ENCODE peak calls at places on chromosomes 1 and 21, in five cellular contexts. R is CD8-positive, alpha-beta T cell; J is adrenal gland; K is NCI-H226; U is A172. Q is an unnamed sample.
A peak's percentile ranks its signal among the peaks of the same experiment; 100 is the strongest.

GRCh38 chr1:195748969-195749368 is 859.3 kb downstream of the KCNT2 start:
- DNase-seq in J (no peak), K (no peak), R (no peak), U (no peak), Q (no peak)

GRCh38 chr1:200693327-200693726 is 23.6 kb upstream of the DDX59 start:
- DNase-seq in R (no peak), U (no peak), J (no peak), K (no peak), Q (no peak)

GRCh38 chr1:158930504-158930903 is 848 bp upstream of the PYHIN1 start:
- DNase-seq in U (no peak), K (no peak), J (no peak), R (no peak), Q (no peak)

GRCh38 chr1:226035915-226036314 is 26.6 kb upstream of the H3-3A start:
- DNase-seq in U (no peak), K (no peak), R (no peak), J (no peak), Q (no peak)

GRCh38 chr1:29478046-29478791 is 241.9 kb downstream of the PTPRU start:
- DNase-seq in R (no peak), U (no peak), J (no peak), K (no peak), Q (no peak)

GRCh38 chr1:28369518-28370219 is at the start of gene PHACTR4:
- DNase-seq in K (peak; percentile 97), J (peak; percentile 95), R (peak; percentile 44), U (peak; percentile 82), Q (peak; percentile 92)

GRCh38 chr1:150575518-150576366 is 3.7 kb downstream of the MCL1 start:
- DNase-seq in K (no peak), U (no peak), R (no peak), J (no peak), Q (no peak)

GRCh38 chr21:33924079-33924765 is 8.6 kb upstream of the ATP5PO start:
- DNase-seq in K (peak; percentile 57), R (peak; percentile 78), U (peak; percentile 85), J (peak; percentile 87), Q (peak; percentile 71)

GRCh38 chr1:15322648-15323350 is 75.8 kb downstream of the FHAD1 start:
- DNase-seq in J (peak; percentile 86), K (no peak), U (peak; percentile 64), R (no peak), Q (peak; percentile 45)

GRCh38 chr1:111690306-111690617 is 48.9 kb downstream of the INKA2 start:
- DNase-seq in J (peak; percentile 79), K (peak; percentile 84), U (peak; percentile 62), R (no peak), Q (peak; percentile 89)

GRCh38 chr1:88079036-88079435 is 605.0 kb upstream of the PKN2 start:
- DNase-seq in J (no peak), R (no peak), K (no peak), U (no peak), Q (no peak)

GRCh38 chr1:85611856-85612255 is 31.3 kb downstream of the CCN1 start:
- DNase-seq in J (no peak), K (peak; percentile 100), U (peak; percentile 94), R (no peak), Q (peak; percentile 99)

GRCh38 chr1:201877877-201878339 is 10.8 kb upstream of the SHISA4 start:
- DNase-seq in R (no peak), K (peak; percentile 24), U (peak; percentile 62), J (peak; percentile 59), Q (peak; percentile 51)

GRCh38 chr1:195637474-195637873 is 970.8 kb downstream of the KCNT2 start:
- DNase-seq in J (no peak), R (no peak), U (no peak), K (no peak), Q (no peak)

GRCh38 chr1:54081306-54082270 is 28.2 kb downstream of the TCEANC2 start:
- DNase-seq in R (peak; percentile 18), U (peak; percentile 52), J (peak; percentile 63), K (peak; percentile 61), Q (peak; percentile 52)

GRCh38 chr1:178220094-178220493 is 126.2 kb downstream of the RASAL2 start:
- DNase-seq in J (no peak), R (no peak), K (peak; percentile 47), U (no peak), Q (peak; percentile 36)

GRCh38 chr1:6440198-6441126 is 15.9 kb downstream of the ESPN start:
- DNase-seq in J (peak; percentile 78), U (no peak), K (peak; percentile 62), R (peak; percentile 41), Q (peak; percentile 49)

GRCh38 chr1:201882665-201883132 is 6.0 kb upstream of the SHISA4 start:
- DNase-seq in U (peak; percentile 93), R (no peak), K (peak; percentile 77), J (no peak), Q (peak; percentile 89)

GRCh38 chr1:150516616-150517015 is 1.1 kb downstream of the FALEC start:
- DNase-seq in U (no peak), R (no peak), K (no peak), J (no peak), Q (no peak)

GRCh38 chr1:58767143-58767542 is 16.7 kb downstream of the JUN start:
- DNase-seq in J (no peak), K (no peak), R (no peak), U (no peak), Q (no peak)

GRCh38 chr1:10195570-10195969 is 14.8 kb upstream of the KIF1B start:
- DNase-seq in K (peak; percentile 67), R (no peak), U (peak; percentile 18), J (no peak), Q (no peak)

GRCh38 chr1:10339815-10340214 is 59.0 kb upstream of the PGD start:
- DNase-seq in U (peak; percentile 73), K (peak; percentile 38), J (peak; percentile 70), R (no peak), Q (peak; percentile 18)

GRCh38 chr1:50158421-50158820 is 49.7 kb downstream of the ELAVL4 start:
- DNase-seq in J (no peak), U (no peak), K (no peak), R (no peak), Q (no peak)

GRCh38 chr1:184419734-184420161 is 32.9 kb downstream of the C1orf21 start:
- DNase-seq in J (no peak), R (no peak), K (no peak), U (no peak), Q (peak; percentile 62)

GRCh38 chr21:43881283-43881682 is 16.3 kb downstream of the AGPAT3 start:
- DNase-seq in U (no peak), J (no peak), K (no peak), R (no peak), Q (no peak)

GRCh38 chr1:44355582-44356305 is 687 bp upstream of the ERI3 start:
- DNase-seq in K (no peak), J (no peak), R (no peak), U (no peak), Q (no peak)

GRCh38 chr1:15712158-15712557 is 23.9 kb upstream of the SLC25A34 start:
- DNase-seq in J (no peak), K (no peak), R (no peak), U (no peak), Q (no peak)

GRCh38 chr1:227729144-227729880 is 5.8 kb downstream of the JMJD4 start:
- DNase-seq in J (no peak), K (no peak), U (no peak), R (no peak), Q (no peak)

GRCh38 chr1:115727706-115728249 is 40.7 kb downstream of the CASQ2 start:
- DNase-seq in R (no peak), J (peak; percentile 59), U (peak; percentile 29), K (peak; percentile 19), Q (peak; percentile 86)

GRCh38 chr1:175413367-175413766 is 220.8 kb upstream of the KIAA0040 start:
- DNase-seq in U (no peak), K (no peak), J (no peak), R (no peak), Q (no peak)

GRCh38 chr1:30447080-30447479 is 276.3 kb downstream of the MATN1 start:
- DNase-seq in K (no peak), J (no peak), U (no peak), R (no peak), Q (no peak)

GRCh38 chr1:89779541-89779940 is 41.3 kb upstream of the LRRC8D start:
- DNase-seq in U (no peak), K (no peak), R (no peak), J (no peak), Q (no peak)

GRCh38 chr1:1178794-1179331 is 5.2 kb downstream of the TTLL10 start:
- DNase-seq in U (no peak), K (no peak), J (peak; percentile 4), R (no peak), Q (no peak)

GRCh38 chr21:36756527-36756926 is 57.6 kb downstream of the SIM2 start:
- DNase-seq in R (no peak), U (peak; percentile 20), K (no peak), J (no peak), Q (peak; percentile 42)

GRCh38 chr1:98793136-98793535 is 131.6 kb downstream of the SNX7 start:
- DNase-seq in U (no peak), J (no peak), R (no peak), K (no peak), Q (no peak)

GRCh38 chr1:42743302-42744029 is 3.4 kb upstream of the CLDN19 start:
- DNase-seq in J (no peak), U (no peak), K (no peak), R (no peak), Q (peak; percentile 59)

GRCh38 chr1:11046270-11046566 is 821 bp downstream of the MASP2 start:
- DNase-seq in J (peak; percentile 49), K (no peak), R (no peak), U (no peak), Q (no peak)

GRCh38 chr1:20076695-20077461 is 6.9 kb downstream of the PLA2G5 start:
- DNase-seq in J (no peak), K (peak; percentile 33), R (no peak), U (no peak), Q (peak; percentile 46)

GRCh38 chr1:25676488-25676887 is 59.9 kb downstream of the MAN1C1 start:
- DNase-seq in U (peak; percentile 37), K (no peak), J (no peak), R (no peak), Q (peak; percentile 24)

GRCh38 chr21:42233067-42233981 is 14.4 kb downstream of the ABCG1 start:
- DNase-seq in J (peak; percentile 83), R (peak; percentile 69), K (peak; percentile 58), U (peak; percentile 26), Q (no peak)

Q was measured in RPMI7951.